ENCODE peak calls at places on chromosomes 7 and 10, in six cellular contexts. One of them, this sample, is unnamed.

GRCh38 chr7:155567646-155568334 is 21.4 kb upstream of the CNPY1 start:
- DNase-seq in tibial artery: no peak
- DNase-seq in fibroblast of pulmonary artery: no peak
- DNase-seq in RWPE1: no peak
- DNase-seq in mesothelial cell of epicardium: no peak
- DNase-seq in endothelial cell: peak; percentile 31
- DNase-seq in this sample: no peak

GRCh38 chr7:20828947-20829346 is 42.3 kb upstream of the SP8 start:
- DNase-seq in tibial artery: no peak
- DNase-seq in fibroblast of pulmonary artery: no peak
- DNase-seq in RWPE1: no peak
- DNase-seq in mesothelial cell of epicardium: no peak
- DNase-seq in endothelial cell: no peak
- DNase-seq in this sample: no peak

GRCh38 chr10:14299516-14299915 is 31.2 kb downstream of the FRMD4A start:
- DNase-seq in tibial artery: no peak
- DNase-seq in fibroblast of pulmonary artery: no peak
- DNase-seq in RWPE1: no peak
- DNase-seq in mesothelial cell of epicardium: no peak
- DNase-seq in endothelial cell: no peak
- DNase-seq in this sample: no peak

GRCh38 chr7:71311576-71311975 is 179.6 kb downstream of the GALNT17 start:
- DNase-seq in tibial artery: no peak
- DNase-seq in fibroblast of pulmonary artery: no peak
- DNase-seq in RWPE1: no peak
- DNase-seq in mesothelial cell of epicardium: no peak
- DNase-seq in endothelial cell: no peak
- DNase-seq in this sample: no peak

GRCh38 chr10:13294784-13295183 is 5.1 kb downstream of the PHYH start:
- DNase-seq in tibial artery: no peak
- DNase-seq in fibroblast of pulmonary artery: no peak
- DNase-seq in RWPE1: no peak
- DNase-seq in mesothelial cell of epicardium: no peak
- DNase-seq in endothelial cell: no peak
- DNase-seq in this sample: no peak

GRCh38 chr10:78849115-78849514 is 219.7 kb upstream of the ZMIZ1 start:
- DNase-seq in tibial artery: no peak
- DNase-seq in fibroblast of pulmonary artery: no peak
- DNase-seq in RWPE1: no peak
- DNase-seq in mesothelial cell of epicardium: peak; percentile 60
- DNase-seq in endothelial cell: no peak
- DNase-seq in this sample: no peak

GRCh38 chr7:30594055-30594539 is 581 bp upstream of the GARS1 start:
- DNase-seq in tibial artery: peak; percentile 29
- DNase-seq in fibroblast of pulmonary artery: peak; percentile 27
- DNase-seq in RWPE1: peak; percentile 39
- DNase-seq in mesothelial cell of epicardium: peak; percentile 38
- DNase-seq in endothelial cell: peak; percentile 26
- DNase-seq in this sample: peak; percentile 30

GRCh38 chr7:100406767-100407166 is 21.7 kb downstream of the ZCWPW1 start:
- DNase-seq in tibial artery: no peak
- DNase-seq in fibroblast of pulmonary artery: peak; percentile 69
- DNase-seq in RWPE1: no peak
- DNase-seq in mesothelial cell of epicardium: no peak
- DNase-seq in endothelial cell: no peak
- DNase-seq in this sample: no peak

GRCh38 chr7:82079527-82079926 is 309.7 kb upstream of the HGF start:
- DNase-seq in tibial artery: no peak
- DNase-seq in fibroblast of pulmonary artery: no peak
- DNase-seq in RWPE1: no peak
- DNase-seq in mesothelial cell of epicardium: no peak
- DNase-seq in endothelial cell: no peak
- DNase-seq in this sample: no peak

GRCh38 chr7:122887198-122887597 is 938 bp upstream of the CADPS2 start:
- DNase-seq in tibial artery: peak; percentile 79
- DNase-seq in fibroblast of pulmonary artery: peak; percentile 73
- DNase-seq in RWPE1: peak; percentile 3
- DNase-seq in mesothelial cell of epicardium: peak; percentile 60
- DNase-seq in endothelial cell: peak; percentile 58
- DNase-seq in this sample: no peak

GRCh38 chr10:71735709-71736569 is 16.4 kb upstream of the C10orf105 start:
- DNase-seq in tibial artery: no peak
- DNase-seq in fibroblast of pulmonary artery: no peak
- DNase-seq in RWPE1: no peak
- DNase-seq in mesothelial cell of epicardium: no peak
- DNase-seq in endothelial cell: no peak
- DNase-seq in this sample: no peak

GRCh38 chr10:101749033-101749432 is 26.9 kb downstream of the FGF8 start:
- DNase-seq in tibial artery: no peak
- DNase-seq in fibroblast of pulmonary artery: no peak
- DNase-seq in RWPE1: no peak
- DNase-seq in mesothelial cell of epicardium: no peak
- DNase-seq in endothelial cell: peak; percentile 43
- DNase-seq in this sample: no peak
- TF ChIP-seq CTCF in tibial artery: no peak
- TF ChIP-seq CTCF in fibroblast of pulmonary artery: peak; percentile 1
- TF ChIP-seq CTCF in RWPE1: no peak
- TF ChIP-seq CTCF in mesothelial cell of epicardium: no peak
- TF ChIP-seq CTCF in endothelial cell: no peak
- TF ChIP-seq CTCF in this sample: no peak

GRCh38 chr10:87818505-87819273 is 663 bp upstream of the ATAD1 start:
- DNase-seq in tibial artery: peak; percentile 19
- DNase-seq in fibroblast of pulmonary artery: peak; percentile 31
- DNase-seq in RWPE1: no peak
- DNase-seq in mesothelial cell of epicardium: no peak
- DNase-seq in endothelial cell: peak; percentile 6
- DNase-seq in this sample: peak; percentile 17
- TF ChIP-seq CTCF in tibial artery: no peak
- TF ChIP-seq CTCF in fibroblast of pulmonary artery: no peak
- TF ChIP-seq CTCF in RWPE1: peak; percentile 10
- TF ChIP-seq CTCF in mesothelial cell of epicardium: no peak
- TF ChIP-seq CTCF in endothelial cell: no peak
- TF ChIP-seq CTCF in this sample: no peak

GRCh38 chr7:29162577-29162976 is 16.2 kb upstream of the CPVL start:
- DNase-seq in tibial artery: no peak
- DNase-seq in fibroblast of pulmonary artery: no peak
- DNase-seq in RWPE1: no peak
- DNase-seq in mesothelial cell of epicardium: no peak
- DNase-seq in endothelial cell: no peak
- DNase-seq in this sample: no peak
- TF ChIP-seq CTCF in tibial artery: no peak
- TF ChIP-seq CTCF in fibroblast of pulmonary artery: no peak
- TF ChIP-seq CTCF in RWPE1: no peak
- TF ChIP-seq CTCF in mesothelial cell of epicardium: no peak
- TF ChIP-seq CTCF in endothelial cell: no peak
- TF ChIP-seq CTCF in this sample: no peak

GRCh38 chr10:120456626-120457430 is at the start of gene PLPP4:
- DNase-seq in tibial artery: no peak
- DNase-seq in fibroblast of pulmonary artery: peak; percentile 28
- DNase-seq in RWPE1: peak; percentile 35
- DNase-seq in mesothelial cell of epicardium: peak; percentile 82
- DNase-seq in endothelial cell: peak; percentile 35
- DNase-seq in this sample: no peak
- TF ChIP-seq CTCF in tibial artery: no peak
- TF ChIP-seq CTCF in fibroblast of pulmonary artery: no peak
- TF ChIP-seq CTCF in RWPE1: no peak
- TF ChIP-seq CTCF in mesothelial cell of epicardium: no peak
- TF ChIP-seq CTCF in endothelial cell: no peak
- TF ChIP-seq CTCF in this sample: no peak

GRCh38 chr7:42274052-42274451 is 37.0 kb upstream of the GLI3 start:
- DNase-seq in tibial artery: no peak
- DNase-seq in fibroblast of pulmonary artery: peak; percentile 73
- DNase-seq in RWPE1: peak; percentile 62
- DNase-seq in mesothelial cell of epicardium: no peak
- DNase-seq in endothelial cell: no peak
- DNase-seq in this sample: no peak

GRCh38 chr7:42278360-42278759 is 41.4 kb upstream of the GLI3 start:
- DNase-seq in tibial artery: no peak
- DNase-seq in fibroblast of pulmonary artery: no peak
- DNase-seq in RWPE1: no peak
- DNase-seq in mesothelial cell of epicardium: no peak
- DNase-seq in endothelial cell: no peak
- DNase-seq in this sample: no peak

GRCh38 chr7:42269161-42269560 is 32.2 kb upstream of the GLI3 start:
- DNase-seq in tibial artery: no peak
- DNase-seq in fibroblast of pulmonary artery: no peak
- DNase-seq in RWPE1: no peak
- DNase-seq in mesothelial cell of epicardium: no peak
- DNase-seq in endothelial cell: no peak
- DNase-seq in this sample: no peak

GRCh38 chr7:42272793-42273665 is 36.0 kb upstream of the GLI3 start:
- DNase-seq in tibial artery: no peak
- DNase-seq in fibroblast of pulmonary artery: peak; percentile 57
- DNase-seq in RWPE1: peak; percentile 49
- DNase-seq in mesothelial cell of epicardium: no peak
- DNase-seq in endothelial cell: no peak
- DNase-seq in this sample: no peak
- TF ChIP-seq CTCF in tibial artery: no peak
- TF ChIP-seq CTCF in fibroblast of pulmonary artery: peak; percentile 57
- TF ChIP-seq CTCF in RWPE1: no peak
- TF ChIP-seq CTCF in mesothelial cell of epicardium: no peak
- TF ChIP-seq CTCF in endothelial cell: no peak
- TF ChIP-seq CTCF in this sample: no peak

GRCh38 chr7:47757946-47758371 is 176.0 kb upstream of the TNS3 start:
- DNase-seq in tibial artery: peak; percentile 94
- DNase-seq in fibroblast of pulmonary artery: peak; percentile 89
- DNase-seq in RWPE1: peak; percentile 61
- DNase-seq in mesothelial cell of epicardium: no peak
- DNase-seq in endothelial cell: no peak
- DNase-seq in this sample: peak; percentile 80
- TF ChIP-seq CTCF in tibial artery: peak; percentile 17
- TF ChIP-seq CTCF in fibroblast of pulmonary artery: no peak
- TF ChIP-seq CTCF in RWPE1: no peak
- TF ChIP-seq CTCF in mesothelial cell of epicardium: no peak
- TF ChIP-seq CTCF in endothelial cell: no peak
- TF ChIP-seq CTCF in this sample: no peak

GRCh38 chr10:70146489-70147488 is at the start of gene TYSND1:
- DNase-seq in tibial artery: peak; percentile 98
- DNase-seq in fibroblast of pulmonary artery: peak; percentile 99
- DNase-seq in RWPE1: peak; percentile 100
- DNase-seq in mesothelial cell of epicardium: peak; percentile 95
- DNase-seq in endothelial cell: peak; percentile 98
- DNase-seq in this sample: peak; percentile 97
- TF ChIP-seq CTCF in tibial artery: peak; percentile 45
- TF ChIP-seq CTCF in fibroblast of pulmonary artery: peak; percentile 71
- TF ChIP-seq CTCF in RWPE1: peak; percentile 87
- TF ChIP-seq CTCF in mesothelial cell of epicardium: peak; percentile 77
- TF ChIP-seq CTCF in endothelial cell: peak; percentile 78
- TF ChIP-seq CTCF in this sample: peak; percentile 68

GRCh38 chr7:127347567-127348246 is 44.8 kb downstream of the ZNF800 start:
- DNase-seq in tibial artery: peak; percentile 22
- DNase-seq in fibroblast of pulmonary artery: peak; percentile 71
- DNase-seq in RWPE1: peak; percentile 59
- DNase-seq in mesothelial cell of epicardium: peak; percentile 79
- DNase-seq in endothelial cell: peak; percentile 87
- DNase-seq in this sample: peak; percentile 6
- TF ChIP-seq CTCF in tibial artery: peak; percentile 51
- TF ChIP-seq CTCF in fibroblast of pulmonary artery: peak; percentile 19
- TF ChIP-seq CTCF in RWPE1: peak; percentile 70
- TF ChIP-seq CTCF in mesothelial cell of epicardium: peak; percentile 31
- TF ChIP-seq CTCF in endothelial cell: peak; percentile 32
- TF ChIP-seq CTCF in this sample: peak; percentile 63

This sample was measured in gastrocnemius medialis.